ENCODE peak calls at places on chromosome 15, in six cellular contexts. H is Peyer's patch, M is HFF-Myc, V is epithelial cell of proximal tubule, K is AG04450, L is fibroblast of lung. S is an unnamed sample.

GRCh38 chr15:59137566-59137965 is 32.6 kb downstream of the CCNB2 start:
- DNase-seq in H (no peak), M (no peak), V (no peak), K (no peak), L (no peak), S (no peak)

GRCh38 chr15:99925661-99926461 is 192.6 kb upstream of the LYSMD4 start:
- DNase-seq in H (peak), M (no peak), V (no peak), K (no peak), L (peak), S (no peak)

GRCh38 chr15:35290301-35290721 is 205.2 kb upstream of the NANOGP8 start:
- DNase-seq in H (no peak), M (no peak), V (no peak), K (no peak), L (no peak), S (no peak)

GRCh38 chr15:45147606-45148005 is 17.8 kb downstream of the DUOX1 start:
- DNase-seq in H (no peak), M (no peak), V (no peak), K (no peak), L (no peak), S (no peak)

GRCh38 chr15:44010114-44010513 is 183.3 kb downstream of the WDR76 start:
- DNase-seq in H (no peak), M (no peak), V (peak), K (peak), L (peak), S (no peak)

GRCh38 chr15:95300958-95301357 is 1029.5 kb upstream of the NR2F2 start:
- DNase-seq in H (no peak), M (no peak), V (no peak), K (no peak), L (no peak), S (no peak)

GRCh38 chr15:47964229-47964628 is 156.6 kb upstream of the SLC24A5 start:
- DNase-seq in H (no peak), M (no peak), V (no peak), K (no peak), L (no peak), S (no peak)

GRCh38 chr15:40245666-40246065 is 6.8 kb downstream of the PAK6 start:
- DNase-seq in H (no peak), M (no peak), V (no peak), K (no peak), L (no peak), S (no peak)

GRCh38 chr15:36050899-36051298 is 504.9 kb upstream of the DPH6 start:
- DNase-seq in H (no peak), M (no peak), V (no peak), K (no peak), L (no peak), S (no peak)

GRCh38 chr15:29612701-29613100 is 209.6 kb downstream of the TJP1 start:
- DNase-seq in H (no peak), M (no peak), V (no peak), K (no peak), L (no peak), S (peak)

GRCh38 chr15:89171136-89172072 is 50.0 kb downstream of the RLBP1 start:
- DNase-seq in H (peak), M (no peak), V (no peak), K (no peak), L (peak), S (no peak)

GRCh38 chr15:57436961-57437360 is 60.7 kb downstream of the CGNL1 start:
- DNase-seq in H (no peak), M (no peak), V (no peak), K (no peak), L (no peak), S (no peak)

GRCh38 chr15:84992157-84992940 is 10.7 kb downstream of the PDE8A start:
- DNase-seq in H (no peak), M (no peak), V (peak), K (peak), L (peak), S (peak)

GRCh38 chr15:87493803-87494202 is 762.7 kb downstream of the NTRK3 start:
- DNase-seq in H (no peak), M (no peak), V (no peak), K (no peak), L (no peak), S (no peak)

GRCh38 chr15:62638220-62638619 is 404.3 kb upstream of the TPM1 start:
- DNase-seq in H (no peak), M (no peak), V (no peak), K (no peak), L (no peak), S (no peak)

GRCh38 chr15:67082007-67082536 is 16.7 kb downstream of the SMAD3 start:
- DNase-seq in H (peak), M (no peak), V (no peak), K (no peak), L (no peak), S (no peak)

GRCh38 chr15:62883938-62884479 is 158.5 kb upstream of the TPM1 start:
- DNase-seq in H (no peak), M (peak), V (no peak), K (peak), L (peak), S (no peak)

GRCh38 chr15:34754674-34755418 is at the start of gene GJD2:
- DNase-seq in H (no peak), M (no peak), V (no peak), K (no peak), L (no peak), S (peak)

GRCh38 chr15:63156086-63156707 is 1.1 kb downstream of the RPS27L start:
- DNase-seq in H (no peak), M (no peak), V (no peak), K (no peak), L (peak), S (no peak)

GRCh38 chr15:83210619-83211018 is 3.0 kb upstream of the HDGFL3 start:
- DNase-seq in H (no peak), M (no peak), V (no peak), K (no peak), L (no peak), S (no peak)

GRCh38 chr15:54504695-54505094 is 526.5 kb downstream of the UNC13C start:
- DNase-seq in H (no peak), M (no peak), V (no peak), K (no peak), L (no peak), S (no peak)

GRCh38 chr15:24878153-24878552 is 76.6 kb upstream of the SNRPN start:
- DNase-seq in H (no peak), M (no peak), V (no peak), K (no peak), L (peak), S (no peak)

GRCh38 chr15:97966924-97967620 is 6.6 kb downstream of the ARRDC4 start:
- DNase-seq in H (no peak), M (peak), V (no peak), K (no peak), L (no peak), S (no peak)

GRCh38 chr15:57143511-57144078 is 225.2 kb downstream of the TCF12 start:
- DNase-seq in H (no peak), M (no peak), V (no peak), K (no peak), L (no peak), S (no peak)

GRCh38 chr15:90560229-90560771 is 30.6 kb downstream of the CRTC3 start:
- DNase-seq in H (no peak), M (peak), V (no peak), K (peak), L (peak), S (peak)

GRCh38 chr15:71455107-71455506 is 339.8 kb downstream of the THSD4 start:
- DNase-seq in H (no peak), M (no peak), V (no peak), K (no peak), L (no peak), S (no peak)

GRCh38 chr15:65264877-65265430 is 21.7 kb downstream of the PARP16 start:
- DNase-seq in H (no peak), M (no peak), V (no peak), K (no peak), L (no peak), S (no peak)

GRCh38 chr15:25790003-25790660 is 73.0 kb downstream of the ATP10A start:
- DNase-seq in H (no peak), M (peak), V (no peak), K (peak), L (peak), S (no peak)

GRCh38 chr15:93830221-93830765 is 401.1 kb upstream of the MCTP2 start:
- DNase-seq in H (no peak), M (no peak), V (no peak), K (no peak), L (no peak), S (no peak)

GRCh38 chr15:73388256-73388781 is 19.6 kb upstream of the HCN4 start:
- DNase-seq in H (no peak), M (peak), V (peak), K (no peak), L (peak), S (peak)

GRCh38 chr15:99335508-99335907 is 84.2 kb downstream of the LRRC28 start:
- DNase-seq in H (no peak), M (no peak), V (no peak), K (no peak), L (peak), S (no peak)

GRCh38 chr15:43943511-43943910 is 116.7 kb downstream of the WDR76 start:
- DNase-seq in H (no peak), M (no peak), V (no peak), K (no peak), L (peak), S (no peak)

GRCh38 chr15:85168642-85169173 is 187.1 kb downstream of the PDE8A start:
- DNase-seq in H (peak), M (no peak), V (no peak), K (no peak), L (peak), S (no peak)

GRCh38 chr15:58257776-58258325 is 119.7 kb downstream of the AQP9 start:
- DNase-seq in H (no peak), M (no peak), V (no peak), K (no peak), L (no peak), S (no peak)

GRCh38 chr15:66096711-66097058 is 156.9 kb downstream of the MEGF11 start:
- DNase-seq in H (no peak), M (no peak), V (no peak), K (no peak), L (no peak), S (no peak)

GRCh38 chr15:85772668-85773067 is 22.1 kb downstream of the KLHL25 start:
- DNase-seq in H (no peak), M (no peak), V (no peak), K (no peak), L (no peak), S (no peak)

GRCh38 chr15:70096975-70097336 is 761 bp downstream of the TLE3 start:
- DNase-seq in H (no peak), M (no peak), V (no peak), K (no peak), L (no peak), S (no peak)
- H3K4me3 ChIP-seq in H (peak), M (peak), V (peak), K (peak), L (peak), S (peak)

GRCh38 chr15:75639191-75639708 is 774 bp downstream of the IMP3 start:
- DNase-seq in H (no peak), M (no peak), V (no peak), K (no peak), L (no peak), S (no peak)

GRCh38 chr15:75640483-75641175 is 605 bp upstream of the IMP3 start:
- DNase-seq in H (peak), M (no peak), V (no peak), K (no peak), L (peak), S (no peak)

GRCh38 chr15:75641603-75642002 is 1.6 kb upstream of the IMP3 start:
- DNase-seq in H (no peak), M (no peak), V (no peak), K (no peak), L (no peak), S (no peak)

GRCh38 chr15:75639709-75640482 is at the start of gene IMP3:
- DNase-seq in H (peak), M (peak), V (peak), K (peak), L (peak), S (peak)

DNA sequence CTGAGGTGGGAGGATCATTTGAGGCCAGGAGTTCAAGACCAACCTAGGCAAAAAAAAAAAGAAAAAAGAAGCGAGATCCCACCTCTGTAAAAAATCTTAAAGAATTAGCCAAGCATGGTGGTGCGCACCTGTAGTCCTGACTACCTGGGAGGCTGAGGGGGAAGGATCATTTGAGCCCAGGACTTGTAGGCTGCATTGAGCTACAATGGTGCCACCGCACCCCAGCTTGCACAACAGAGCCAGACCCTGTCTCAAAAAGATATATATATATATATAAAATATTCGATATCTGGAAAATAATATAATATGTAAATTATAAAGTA is 1.1 kb upstream of the IMP3 start:
- DNase-seq in H (no peak), M (no peak), V (no peak), K (no peak), L (no peak), S (no peak)
- TF ChIP-seq CTCF in H (no peak), M (no peak), V (no peak), K (no peak), L (no peak), S (no peak)

DNA sequence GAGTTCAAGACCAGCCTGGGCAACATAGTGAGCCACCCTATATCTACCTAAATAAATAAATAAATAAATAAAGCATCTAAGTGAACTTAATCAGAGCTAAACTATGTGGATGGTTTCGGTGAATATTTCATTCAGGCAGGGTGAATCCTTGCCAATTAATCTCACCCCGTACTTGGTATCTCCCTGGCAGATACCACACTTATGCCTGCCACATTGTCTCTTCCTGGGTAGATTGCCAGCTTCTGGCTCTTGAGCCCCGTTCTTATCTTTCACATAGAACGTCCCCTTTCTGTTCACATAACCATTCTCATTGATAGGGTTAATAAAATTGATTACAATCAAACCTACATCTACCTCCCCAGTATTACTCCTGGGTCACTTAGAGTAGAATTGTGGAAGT is 7.0 kb downstream of the SNAP23 start:
- DNase-seq in H (no peak), M (no peak), V (no peak), K (no peak), L (no peak), S (no peak)
- H3K4me3 ChIP-seq in H (no peak), M (no peak), V (no peak), K (no peak), L (no peak), S (no peak)

GRCh38 chr15:52196891-52197290 is 5.7 kb upstream of the GNB5 start:
- DNase-seq in H (no peak), M (no peak), V (no peak), K (no peak), L (no peak), S (no peak)

GRCh38 chr15:52193321-52193720 is 2.1 kb upstream of the GNB5 start:
- DNase-seq in H (no peak), M (no peak), V (no peak), K (no peak), L (no peak), S (no peak)

GRCh38 chr15:52193791-52194190 is 2.6 kb upstream of the GNB5 start:
- DNase-seq in H (no peak), M (no peak), V (no peak), K (no peak), L (no peak), S (no peak)

GRCh38 chr15:52186651-52187486 is 4.3 kb downstream of the GNB5 start:
- DNase-seq in H (no peak), M (no peak), V (no peak), K (no peak), L (no peak), S (no peak)

DNA sequence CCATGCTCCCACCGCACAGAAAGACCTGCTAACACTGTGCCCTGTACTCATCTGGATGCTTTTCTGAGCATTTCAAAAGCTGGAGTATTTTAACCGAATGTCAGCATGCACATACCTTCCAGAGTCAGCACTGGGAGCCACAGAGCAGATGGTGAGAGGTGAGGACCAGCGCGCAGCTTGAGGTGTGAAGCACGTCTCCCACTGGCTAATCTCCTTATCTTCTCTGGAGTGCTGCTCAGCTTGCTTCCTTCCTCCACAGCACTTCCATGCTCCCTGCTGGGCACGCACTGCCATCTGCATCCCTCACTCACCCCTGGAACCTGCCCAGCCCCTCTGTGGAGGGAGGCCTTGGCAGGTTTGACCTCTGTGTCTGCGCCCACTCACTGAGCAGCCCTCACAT is at the start of gene GNB5:
- DNase-seq in H (no peak), M (no peak), V (no peak), K (no peak), L (no peak), S (no peak)
- TF ChIP-seq CTCF in H (no peak), M (no peak), V (no peak), K (no peak), L (no peak), S (no peak)